ENCODE peak calls at places on chromosomes 11 and 22, in nine cellular contexts. F, K, X, G, Y, D, W, C and I are unnamed samples.

GRCh38 chr11:73372371-73372993 is 3.7 kb upstream of the RELT start:
- DNase-seq in F (peak; percentile 62), K (peak; percentile 61), X (peak; percentile 21), G (no peak), Y (no peak), D (no peak), W (no peak), C (no peak), I (no peak)

GRCh38 chr11:443542-444199 is 1.9 kb upstream of the ANO9 start:
- DNase-seq in F (peak; percentile 27), K (no peak), X (no peak), G (no peak), Y (peak; percentile 12), D (no peak), W (no peak), C (no peak), I (no peak)

GRCh38 chr22:43455861-43456260 is 44.0 kb downstream of the MPPED1 start:
- DNase-seq in F (no peak), K (no peak), X (no peak), G (no peak), Y (no peak), D (no peak), W (no peak), C (no peak), I (no peak)

GRCh38 chr11:134110252-134110651 is 41.4 kb downstream of the JAM3 start:
- DNase-seq in F (no peak), K (no peak), X (no peak), G (no peak), Y (no peak), D (no peak), W (no peak), C (no peak), I (no peak)

GRCh38 chr11:130070829-130071205 is 1.1 kb downstream of the APLP2 start:
- DNase-seq in F (no peak), K (peak; percentile 70), X (no peak), G (peak; percentile 36), Y (peak; percentile 36), D (peak; percentile 86), W (peak; percentile 24), C (no peak), I (peak; percentile 25)

GRCh38 chr11:93921695-93922468 is 71.5 kb upstream of the VSTM5 start:
- DNase-seq in F (no peak), K (peak; percentile 72), X (peak; percentile 60), G (peak; percentile 61), Y (peak; percentile 72), D (no peak), W (no peak), C (no peak), I (peak; percentile 36)

GRCh38 chr11:33835143-33835878 is 56.6 kb downstream of the LMO2 start:
- DNase-seq in F (no peak), K (peak; percentile 68), X (peak; percentile 48), G (peak; percentile 63), Y (peak; percentile 76), D (no peak), W (no peak), C (no peak), I (no peak)

GRCh38 chr22:19709063-19709769 is 5.1 kb upstream of the SEPTIN5 start:
- DNase-seq in F (peak; percentile 60), K (peak; percentile 62), X (no peak), G (no peak), Y (no peak), D (peak; percentile 44), W (no peak), C (no peak), I (no peak)

GRCh38 chr11:820655-821512 is 2.2 kb downstream of the PNPLA2 start:
- DNase-seq in F (peak; percentile 87), K (peak; percentile 61), X (no peak), G (peak; percentile 97), Y (peak; percentile 56), D (peak; percentile 88), W (no peak), C (peak; percentile 59), I (peak; percentile 91)

GRCh38 chr11:12546122-12546521 is 128.1 kb upstream of the TEAD1 start:
- DNase-seq in F (no peak), K (no peak), X (no peak), G (no peak), Y (no peak), D (no peak), W (no peak), C (no peak), I (no peak)

GRCh38 chr11:4673781-4674180 is 23.9 kb downstream of the OR51E2 start:
- DNase-seq in F (no peak), K (no peak), X (no peak), G (no peak), Y (no peak), D (no peak), W (no peak), C (no peak), I (no peak)

GRCh38 chr22:30413001-30413400 is 12.6 kb upstream of the MTFP1 start:
- DNase-seq in F (no peak), K (no peak), X (no peak), G (no peak), Y (no peak), D (no peak), W (no peak), C (no peak), I (no peak)

GRCh38 chr11:131656179-131656838 is 285.9 kb downstream of the NTM start:
- DNase-seq in F (no peak), K (no peak), X (no peak), G (no peak), Y (no peak), D (no peak), W (no peak), C (no peak), I (no peak)

GRCh38 chr11:47992959-47993820 is 12.8 kb downstream of the PTPRJ start:
- DNase-seq in F (no peak), K (peak; percentile 65), X (peak; percentile 72), G (no peak), Y (peak; percentile 89), D (peak; percentile 39), W (no peak), C (no peak), I (no peak)

GRCh38 chr11:121727942-121728341 is 275.2 kb upstream of the SORL1-AS1 start:
- DNase-seq in F (no peak), K (no peak), X (no peak), G (no peak), Y (no peak), D (no peak), W (no peak), C (no peak), I (no peak)

GRCh38 chr11:45079943-45080719 is 66.3 kb upstream of the PRDM11 start:
- DNase-seq in F (no peak), K (peak; percentile 93), X (no peak), G (peak; percentile 47), Y (no peak), D (peak; percentile 91), W (no peak), C (no peak), I (peak; percentile 42)

GRCh38 chr22:29202231-29203192 is 3.2 kb upstream of the EMID1 start:
- DNase-seq in F (peak; percentile 85), K (peak; percentile 99), X (no peak), G (peak; percentile 59), Y (peak; percentile 55), D (peak; percentile 88), W (no peak), C (peak; percentile 47), I (no peak)
- TF ChIP-seq POLR2A in F (no peak), K (peak; percentile 34), X (no peak), G (no peak), Y (no peak), D (no peak), W (no peak), C (no peak), I (no peak)

GRCh38 chr11:91261513-91261912 is 963.1 kb upstream of the FAT3 start:
- DNase-seq in F (no peak), K (peak; percentile 24), X (no peak), G (no peak), Y (no peak), D (no peak), W (no peak), C (no peak), I (no peak)
- TF ChIP-seq CTCF in F (no peak), K (peak; percentile 39), X (no peak), G (no peak), Y (no peak), D (no peak), W (no peak), C (no peak), I (no peak)

GRCh38 chr11:15071556-15072255 is 1.7 kb upstream of the CALCB start:
- DNase-seq in F (no peak), K (no peak), X (no peak), G (no peak), Y (no peak), D (no peak), W (no peak), C (no peak), I (no peak)

GRCh38 chr11:15074206-15075161 is 1.1 kb downstream of the CALCB start:
- DNase-seq in F (peak; percentile 89), K (peak; percentile 65), X (peak; percentile 83), G (peak; percentile 85), Y (peak; percentile 51), D (peak; percentile 93), W (peak; percentile 77), C (peak; percentile 73), I (peak; percentile 93)

GRCh38 chr11:15075162-15075526 is 1.8 kb downstream of the CALCB start:
- DNase-seq in F (no peak), K (no peak), X (no peak), G (no peak), Y (no peak), D (no peak), W (no peak), C (no peak), I (no peak)

GRCh38 chr11:15072551-15073143 is 746 bp upstream of the CALCB start:
- DNase-seq in F (no peak), K (no peak), X (no peak), G (no peak), Y (no peak), D (no peak), W (no peak), C (no peak), I (no peak)

GRCh38 chr11:15073361-15074205 is at the start of gene CALCB:
- DNase-seq in F (no peak), K (no peak), X (no peak), G (no peak), Y (peak; percentile 10), D (no peak), W (no peak), C (no peak), I (peak; percentile 53)
- H3K4me3 ChIP-seq in F (peak within 1 kb of the TSS; percentile 33), K (no peak within 1 kb of the TSS), X (peak within 1 kb of the TSS; percentile 7), G (no peak within 1 kb of the TSS), Y (peak within 1 kb of the TSS; percentile 10), D (peak within 1 kb of the TSS; percentile 24), W (peak within 1 kb of the TSS; percentile 17), C (no peak within 1 kb of the TSS), I (no peak within 1 kb of the TSS)

GRCh38 chr11:32538804-32539203 is 44.8 kb upstream of the EIF3M start:
- DNase-seq in F (no peak), K (no peak), X (no peak), G (no peak), Y (no peak), D (no peak), W (no peak), C (no peak), I (no peak)
- TF ChIP-seq POLR2A in F (no peak), K (no peak), X (no peak), G (no peak), Y (no peak), D (no peak), W (no peak), C (no peak), I (no peak)